ENCODE peak calls at places on chromosomes 4 and X, in four cellular contexts. V is neural progenitor cell; A is Calu3; P is stimulated activated CD8-positive, alpha-beta memory T cell treated with anti-CD3 and anti-CD28 coated beads, Interleukin-2, amount 100 ng/mL, for 48 hours. O is an unnamed sample.

GRCh38 chrX:105894721-105895120 is 72.4 kb downstream of the NRK start:
- DNase-seq in V (no peak), P (no peak), A (no peak), O (no peak)

GRCh38 chr4:41505161-41505653 is 32.8 kb upstream of the LIMCH1 start:
- DNase-seq in A (peak), P (no peak), V (no peak), O (no peak)

GRCh38 chr4:27176400-27176799 is 315.8 kb downstream of the STIM2 start:
- DNase-seq in V (peak), A (peak), P (no peak), O (peak)

GRCh38 chr4:168589154-168589553 is 92.3 kb downstream of the PALLD start:
- DNase-seq in V (no peak), A (peak), P (no peak), O (no peak)

GRCh38 chrX:50638123-50638522 is 167.5 kb upstream of the DGKK start:
- DNase-seq in V (no peak), P (no peak), A (no peak), O (no peak)

GRCh38 chr4:189940178-189941004 is at the start of gene FRG1:
- DNase-seq in P (peak), A (peak), V (peak), O (peak)

GRCh38 chr4:87213425-87213824 is 7.0 kb downstream of the KLHL8 start:
- DNase-seq in A (no peak), P (no peak), V (no peak), O (no peak)

GRCh38 chr4:44661940-44662622 is 10.7 kb upstream of the YIPF7 start:
- DNase-seq in P (no peak), A (no peak), V (no peak), O (no peak)

GRCh38 chr4:110586137-110586850 is 36.6 kb downstream of the PITX2 start:
- DNase-seq in V (peak), P (no peak), A (no peak), O (peak)

GRCh38 chrX:30713061-30713525 is 59.9 kb downstream of the GK start:
- DNase-seq in P (peak), V (peak), A (peak), O (peak)

GRCh38 chrX:23554304-23554703 is 113.0 kb upstream of the PRDX4 start:
- DNase-seq in V (peak), P (no peak), A (peak), O (peak)

GRCh38 chrX:30939928-30940327 is 50.9 kb upstream of the TAB3 start:
- DNase-seq in P (no peak), A (no peak), V (no peak), O (no peak)

GRCh38 chr4:8694651-8695151 is 102.1 kb downstream of the CPZ start:
- DNase-seq in P (no peak), A (no peak), V (no peak), O (no peak)

GRCh38 chr4:137609693-137610450 is 77.6 kb upstream of the PCDH18 start:
- DNase-seq in V (no peak), A (no peak), P (no peak), O (peak)

GRCh38 chrX:131845771-131846170 is 177.3 kb upstream of the STK26 start:
- DNase-seq in V (no peak), P (no peak), A (no peak), O (no peak)

GRCh38 chr4:80033581-80033980 is 39.4 kb downstream of the ANTXR2 start:
- DNase-seq in V (no peak), A (no peak), P (no peak), O (peak)

GRCh38 chr4:109214622-109215350 is 87.7 kb downstream of the COL25A1 start:
- DNase-seq in P (no peak), V (no peak), A (no peak), O (no peak)

GRCh38 chrX:150405576-150405975 is 42.5 kb downstream of the MAMLD1 start:
- DNase-seq in A (peak), V (no peak), P (no peak), O (peak)

GRCh38 chrX:138930546-138930945 is 219.0 kb upstream of the FGF13 start:
- DNase-seq in A (no peak), V (no peak), P (no peak), O (no peak)

GRCh38 chr4:76257824-76258223 is 6.3 kb downstream of the FAM47E start:
- DNase-seq in P (no peak), V (no peak), A (no peak), O (no peak)

GRCh38 chrX:112147206-112147605 is 64.6 kb upstream of the TRPC5 start:
- DNase-seq in V (peak), P (no peak), A (peak), O (peak)

GRCh38 chrX:134622813-134623185 is 35.5 kb downstream of the PLAC1 start:
- DNase-seq in P (no peak), V (no peak), A (no peak), O (no peak)

GRCh38 chr4:154606728-154607723 is 5.4 kb downstream of the FGG start:
- DNase-seq in V (no peak), A (no peak), P (no peak), O (no peak)

GRCh38 chr4:48388504-48389154 is 47.3 kb downstream of the SLAIN2 start:
- DNase-seq in V (no peak), A (no peak), P (no peak), O (no peak)

GRCh38 chr4:70061980-70062379 is 11.7 kb downstream of the HTN1 start:
- DNase-seq in V (no peak), A (no peak), P (no peak), O (no peak)

GRCh38 chr4:183852910-183853555 is 52.1 kb upstream of the STOX2 start:
- DNase-seq in P (no peak), V (no peak), A (no peak), O (no peak)

GRCh38 chrX:134180566-134180965 is 56.4 kb upstream of the CCDC160 start:
- DNase-seq in A (no peak), V (peak), P (no peak), O (no peak)

GRCh38 chr4:38804654-38805295 is at the start of gene TLR1:
- DNase-seq in A (no peak), V (peak), P (no peak), O (peak)

GRCh38 chrX:112761239-112762207 is 79.1 kb downstream of the AMOT start:
- DNase-seq in V (no peak), P (no peak), A (no peak), O (no peak)

GRCh38 chrX:46913710-46914109 is 1.5 kb downstream of the JADE3 start:
- DNase-seq in P (no peak), V (peak), A (peak), O (peak)

GRCh38 chr4:153792007-153792892 is 3.4 kb upstream of the SFRP2 start:
- DNase-seq in A (no peak), P (peak), V (peak), O (peak)

GRCh38 chr4:56410247-56410646 is 23.0 kb upstream of the AASDH start:
- DNase-seq in V (peak), P (no peak), A (peak), O (peak)

GRCh38 chr4:19748911-19749473 is 502.7 kb upstream of the SLIT2 start:
- DNase-seq in A (no peak), P (no peak), V (no peak), O (no peak)

GRCh38 chrX:69424161-69424560 is 80.0 kb upstream of the NALF2 start:
- DNase-seq in A (peak), V (peak), P (no peak), O (peak)

GRCh38 chr4:78553526-78554060 is 2.0 kb downstream of the ANXA3 start:
- DNase-seq in A (no peak), P (no peak), V (no peak), O (no peak)

GRCh38 chrX:155056877-155057792 is 13.8 kb downstream of the CMC4 start:
- DNase-seq in P (no peak), A (peak), V (peak), O (peak)

GRCh38 chr4:68167706-68168105 is 38.0 kb upstream of the TMPRSS11F start:
- DNase-seq in A (no peak), V (no peak), P (no peak), O (no peak)

O was measured in GM23338.